ENCODE peak calls at places on chromosome 7, in four cellular contexts. Q is lung, U is AG09319, L is Peyer's patch. H is an unnamed sample.

GRCh38 chr7:68038621-68039314 is 1042.1 kb downstream of the TYW1 start:
- DNase-seq in Q (no peak), U (no peak), L (no peak), H (no peak)

GRCh38 chr7:157703534-157704195 is 366.9 kb downstream of the DNAJB6 start:
- DNase-seq in Q (no peak), U (no peak), L (no peak), H (no peak)

GRCh38 chr7:112205348-112206237 is 606 bp downstream of the DOCK4 start:
- DNase-seq in Q (peak), U (peak), L (peak), H (peak)

GRCh38 chr7:157875230-157876179 is 538.7 kb downstream of the DNAJB6 start:
- DNase-seq in Q (no peak), U (no peak), L (no peak), H (no peak)

GRCh38 chr7:65554-65953 is 126.8 kb upstream of the FAM20C start:
- DNase-seq in Q (no peak), U (no peak), L (no peak), H (no peak)

GRCh38 chr7:16562456-16563220 is 36.0 kb downstream of the LRRC72 start:
- DNase-seq in Q (no peak), U (no peak), L (no peak), H (no peak)

GRCh38 chr7:111301891-111302290 is 211.0 kb downstream of the LRRN3 start:
- DNase-seq in Q (no peak), U (no peak), L (no peak), H (no peak)

GRCh38 chr7:28165221-28165807 is 15.3 kb downstream of the JAZF1 start:
- DNase-seq in Q (no peak), U (no peak), L (no peak), H (no peak)

GRCh38 chr7:149872419-149873073 is 1.2 kb upstream of the ATP6V0E2 start:
- DNase-seq in Q (peak), U (peak), L (peak), H (peak)

GRCh38 chr7:51019891-51020855 is 237.5 kb upstream of the GRB10 start:
- DNase-seq in Q (no peak), U (no peak), L (no peak), H (no peak)

GRCh38 chr7:2956526-2957368 is 86.9 kb downstream of the CARD11 start:
- DNase-seq in Q (no peak), U (no peak), L (peak), H (peak)

GRCh38 chr7:23338439-23338838 is 39.3 kb downstream of the MALSU1 start:
- DNase-seq in Q (no peak), U (no peak), L (no peak), H (no peak)

GRCh38 chr7:17787257-17787656 is 153.0 kb downstream of the SNX13 start:
- DNase-seq in Q (no peak), U (no peak), L (no peak), H (no peak)

GRCh38 chr7:84372155-84372621 is 177.6 kb upstream of the SEMA3A start:
- DNase-seq in Q (no peak), U (peak), L (no peak), H (no peak)

GRCh38 chr7:100483728-100484635 is at the start of gene NYAP1:
- DNase-seq in Q (no peak), U (no peak), L (peak), H (no peak)

GRCh38 chr7:158127241-158127640 is 460.4 kb downstream of the PTPRN2 start:
- DNase-seq in Q (no peak), U (no peak), L (no peak), H (peak)

GRCh38 chr7:113294750-113295149 is 176.4 kb upstream of the SMIM30 start:
- DNase-seq in Q (no peak), U (no peak), L (no peak), H (no peak)

GRCh38 chr7:25454562-25455031 is 226.3 kb upstream of the NPVF start:
- DNase-seq in Q (no peak), U (no peak), L (no peak), H (no peak)

GRCh38 chr7:21941570-21942224 is 4.0 kb downstream of the CDCA7L start:
- DNase-seq in Q (no peak), U (no peak), L (peak), H (no peak)

GRCh38 chr7:132161231-132161915 is 414.9 kb downstream of the PLXNA4 start:
- DNase-seq in Q (peak), U (no peak), L (no peak), H (no peak)

GRCh38 chr7:132161976-132162375 is 414.3 kb downstream of the PLXNA4 start:
- DNase-seq in Q (no peak), U (no peak), L (no peak), H (no peak)

GRCh38 chr7:132160525-132161230 is 415.6 kb downstream of the PLXNA4 start:
- DNase-seq in Q (no peak), U (peak), L (no peak), H (no peak)

GRCh38 chr7:132164558-132165130 is 411.6 kb downstream of the PLXNA4 start:
- DNase-seq in Q (no peak), U (no peak), L (no peak), H (no peak)

GRCh38 chr7:132162745-132163144 is 413.5 kb downstream of the PLXNA4 start:
- DNase-seq in Q (no peak), U (no peak), L (no peak), H (no peak)
- TF ChIP-seq CTCF in Q (no peak), U (no peak), L (no peak), H (no peak)

DNA sequence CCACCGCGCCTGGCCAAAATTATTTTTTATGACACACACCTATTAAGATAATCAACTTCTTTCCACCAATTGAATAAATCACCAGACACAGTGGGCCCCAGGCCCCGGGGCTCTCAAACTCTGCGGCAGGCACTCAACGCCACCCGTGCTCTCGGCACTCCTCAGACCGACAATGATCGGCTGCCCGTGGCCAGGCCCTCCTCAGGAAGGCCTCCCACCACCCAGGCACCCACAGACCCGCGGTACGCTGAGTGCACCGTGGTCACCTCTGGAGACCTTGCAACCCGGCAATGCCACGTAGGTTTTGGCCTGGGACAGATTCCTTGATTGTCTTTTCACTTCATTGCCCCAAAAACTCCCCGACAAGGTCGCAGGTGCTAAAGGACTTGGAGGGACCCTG is 6.9 kb downstream of the RADIL start:
- DNase-seq in Q (no peak), U (no peak), L (no peak), H (no peak)
- TF ChIP-seq CTCF in Q (no peak), U (no peak), L (no peak), H (no peak)

DNA sequence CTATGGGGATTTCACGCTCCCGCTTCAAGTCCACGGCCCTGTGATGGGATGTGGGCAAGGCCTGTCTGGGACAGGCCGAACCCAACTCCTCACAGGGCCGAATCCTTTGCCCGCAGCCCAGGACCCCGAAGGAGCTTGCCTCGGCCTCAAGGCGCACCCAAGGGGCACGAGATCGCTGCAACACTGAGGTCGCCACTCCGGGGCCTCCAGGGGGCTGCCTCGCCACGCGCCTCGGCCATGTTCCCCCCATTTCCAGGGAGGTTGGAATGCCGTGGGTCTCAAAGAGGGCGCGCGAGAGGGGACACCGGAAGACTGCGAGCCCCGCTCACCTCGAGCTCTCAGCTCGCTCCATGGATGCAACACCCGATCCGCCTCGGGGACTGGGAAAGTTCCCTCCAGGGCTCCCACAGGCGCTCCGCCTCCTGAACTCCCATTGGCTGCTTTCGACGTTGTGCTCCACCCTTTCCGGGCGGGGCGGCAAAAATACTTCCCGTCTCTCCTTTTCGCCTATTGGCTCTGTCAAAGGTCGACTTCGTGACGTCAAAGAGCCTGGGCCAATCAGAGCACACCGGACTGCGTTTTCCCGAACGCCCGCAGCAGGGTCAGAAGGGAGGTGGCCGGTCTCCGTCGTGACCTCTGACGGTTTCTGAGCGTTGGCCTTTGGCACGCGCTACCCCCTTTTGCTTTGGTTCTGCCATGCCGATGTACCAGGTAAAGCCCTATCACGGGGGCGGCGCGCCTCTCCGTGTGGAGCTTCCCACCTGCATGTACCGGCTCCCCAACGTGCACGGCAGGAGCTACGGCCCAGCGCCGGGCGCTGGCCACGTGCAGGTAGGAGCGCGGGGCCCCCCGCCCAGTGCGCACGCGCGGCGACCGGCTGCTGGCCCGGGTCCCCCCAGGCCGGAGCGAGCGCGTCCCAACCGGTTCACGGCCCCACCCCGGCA is at the start of the genes AIMP2 and PMS2:
- DNase-seq in Q (peak), U (peak), L (peak), H (peak)
- TF ChIP-seq CTCF in Q (no peak), U (peak), L (no peak), H (no peak)

GRCh38 chr7:29763266-29763665 is 43.0 kb upstream of the WIPF3 start:
- DNase-seq in Q (no peak), U (no peak), L (no peak), H (no peak)

GRCh38 chr7:29765392-29765979 is 40.8 kb upstream of the WIPF3 start:
- DNase-seq in Q (no peak), U (no peak), L (no peak), H (no peak)

DNA sequence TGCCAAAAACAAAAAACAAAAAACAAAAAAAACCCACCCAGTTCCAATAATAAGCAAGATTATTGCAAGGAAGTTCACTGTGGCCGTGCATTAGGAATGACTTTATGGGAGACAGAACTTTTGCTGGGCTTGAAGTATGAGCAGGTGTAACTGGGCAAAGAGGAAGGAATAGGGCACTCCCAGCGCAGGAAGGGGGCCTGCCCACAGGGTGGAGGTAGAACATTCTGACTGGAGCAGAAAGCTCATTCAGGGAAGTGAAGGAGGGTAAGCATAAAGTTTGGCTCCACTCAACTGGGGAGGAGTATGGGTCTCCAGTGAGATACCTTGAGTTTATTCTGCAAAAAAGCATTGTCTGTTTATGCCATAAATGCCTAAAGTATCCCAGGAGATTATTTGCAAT is 42.1 kb upstream of the WIPF3 start:
- DNase-seq in Q (no peak), U (no peak), L (no peak), H (no peak)
- TF ChIP-seq CTCF in Q (no peak), U (no peak), L (no peak), H (no peak)

DNA sequence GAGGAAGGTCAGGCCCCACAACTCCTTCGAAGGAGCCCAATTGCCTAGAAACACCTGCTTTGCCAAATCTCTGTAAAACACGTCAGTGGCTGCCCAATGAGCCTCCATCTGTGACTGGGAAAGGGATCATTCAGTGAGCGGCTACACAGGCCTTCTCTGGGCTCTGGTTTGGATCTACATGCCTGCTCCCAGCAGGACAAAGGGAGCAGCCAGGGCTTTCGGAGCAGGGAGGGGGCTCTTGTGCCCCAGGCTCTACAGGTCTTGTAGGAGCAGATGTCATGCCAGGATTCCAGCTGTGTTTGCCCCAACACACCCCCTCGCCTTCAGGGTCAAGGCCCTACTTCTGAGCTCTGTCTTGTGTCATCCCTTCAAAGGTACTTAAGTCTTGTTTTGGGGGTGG is 73.5 kb downstream of the CLEC2L start:
- DNase-seq in Q (no peak), U (no peak), L (no peak), H (no peak)
- TF ChIP-seq CTCF in Q (no peak), U (no peak), L (no peak), H (no peak)

GRCh38 chr7:117308891-117309290 is 14.0 kb downstream of the WNT2 start:
- DNase-seq in Q (no peak), U (no peak), L (no peak), H (no peak)

GRCh38 chr7:117313582-117313981 is 9.3 kb downstream of the WNT2 start:
- DNase-seq in Q (no peak), U (no peak), L (no peak), H (no peak)

DNA sequence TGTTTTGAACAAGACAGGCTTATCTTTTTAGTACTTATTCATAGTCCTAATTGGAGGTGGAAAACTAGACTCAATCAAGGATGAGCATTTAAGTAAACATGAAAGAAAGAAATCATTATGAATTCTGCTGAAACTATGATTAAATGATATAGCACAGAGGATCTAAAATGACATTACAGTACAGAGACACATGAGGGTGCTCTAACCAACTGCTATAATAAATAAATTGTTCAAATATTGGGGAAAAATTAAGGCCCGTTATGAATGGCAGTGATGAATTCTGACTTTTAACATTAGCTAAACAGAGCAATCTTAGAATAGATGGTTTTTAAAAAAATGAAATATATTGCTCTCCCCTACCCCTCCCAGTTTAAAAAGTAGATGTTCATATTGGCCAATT is 10.3 kb downstream of the WNT2 start:
- DNase-seq in Q (no peak), U (no peak), L (no peak), H (no peak)
- TF ChIP-seq CTCF in Q (no peak), U (no peak), L (no peak), H (no peak)

DNA sequence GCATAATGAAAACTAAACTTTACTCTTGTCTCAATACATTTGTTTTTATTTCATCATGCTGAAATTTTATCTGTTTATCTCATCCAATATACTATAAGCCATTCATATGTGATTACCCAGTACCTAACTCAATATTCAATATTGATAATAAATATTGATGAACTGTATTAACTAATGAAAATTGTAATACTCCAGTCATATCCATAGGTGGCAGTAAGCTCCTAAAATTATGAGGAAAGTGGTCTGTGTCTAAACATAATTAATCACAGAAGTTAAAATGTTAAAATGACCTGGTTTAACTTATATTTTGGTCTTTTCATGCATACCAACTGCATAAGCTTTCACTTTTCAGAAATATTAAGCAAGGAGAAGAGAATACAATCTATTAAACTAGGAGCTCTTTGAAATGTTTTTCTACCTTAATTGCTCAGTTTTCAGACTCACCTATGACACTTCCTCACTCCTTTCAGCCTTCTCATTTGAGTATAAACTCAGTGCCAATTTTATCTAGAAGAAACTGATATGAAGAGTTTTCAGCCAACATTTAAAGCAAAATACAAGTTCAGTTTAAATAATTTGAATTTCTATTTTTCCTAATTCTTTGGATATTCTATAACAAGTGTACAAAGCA is 30.5 kb upstream of the VWDE start:
- DNase-seq in Q (no peak), U (no peak), L (no peak), H (no peak)
- TF ChIP-seq CTCF in Q (no peak), U (peak), L (no peak), H (no peak)

DNA sequence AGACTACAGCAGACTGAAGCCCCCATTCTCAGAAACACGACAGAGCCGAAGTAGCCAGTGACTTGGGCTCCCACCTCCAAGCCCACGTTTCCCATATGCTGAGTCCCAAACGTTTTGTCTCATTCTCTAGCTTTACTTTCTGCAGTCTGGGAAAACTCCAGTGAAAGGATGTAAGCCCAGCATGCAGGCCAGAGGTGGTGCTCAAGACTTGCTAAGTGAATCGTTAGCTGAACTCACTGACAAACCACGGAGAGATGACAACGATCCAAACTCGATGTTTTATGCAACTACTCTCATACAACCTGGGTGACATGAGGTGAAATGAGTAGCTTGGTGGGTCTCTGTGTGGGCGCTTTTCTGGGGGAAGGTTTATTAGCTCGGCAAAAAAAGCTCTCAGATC is 731.8 kb downstream of the SUGCT start:
- DNase-seq in Q (no peak), U (no peak), L (no peak), H (no peak)
- TF ChIP-seq CTCF in Q (no peak), U (no peak), L (no peak), H (no peak)

DNA sequence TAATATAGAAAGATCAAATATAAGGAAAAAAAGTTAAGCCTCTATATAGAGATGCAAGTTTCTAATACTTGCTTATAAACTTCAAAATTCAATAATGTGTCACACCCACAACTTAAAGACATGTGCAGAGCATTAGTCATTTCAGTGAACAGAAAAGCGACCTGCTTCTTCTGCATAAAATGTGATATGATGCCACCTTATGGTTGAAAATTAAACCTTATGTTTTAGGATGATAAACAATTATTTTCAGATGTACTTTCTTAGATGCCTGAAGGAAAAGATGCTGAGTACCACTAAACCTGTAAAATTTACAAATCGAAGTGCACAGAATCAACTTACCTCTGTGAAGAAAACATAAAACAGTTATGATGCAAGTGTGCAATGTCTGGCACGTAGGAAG is 96.0 kb downstream of the MTERF1 start:
- DNase-seq in Q (no peak), U (peak), L (no peak), H (no peak)
- TF ChIP-seq CTCF in Q (no peak), U (peak), L (no peak), H (no peak)